ENCODE peak calls at places on chromosomes 4 and X, in nine cellular contexts. One of them, this sample, is unnamed.

GRCh38 chrX:17291141-17291900 is 83.7 kb upstream of the NHS start:
- DNase-seq in BJ: no peak
- DNase-seq in glutamatergic neuron: no peak
- DNase-seq in lower leg skin: no peak
- DNase-seq in breast epithelium: no peak
- DNase-seq in neural crest cell: no peak
- DNase-seq in AG10803: no peak
- DNase-seq in RWPE1: peak; percentile 1
- DNase-seq in fibroblast of the aortic adventitia: no peak
- DNase-seq in this sample: no peak

GRCh38 chrX:134949271-134949670 is 41.5 kb upstream of the SMIM10 start:
- DNase-seq in lower leg skin: no peak
- DNase-seq in glutamatergic neuron: no peak
- DNase-seq in RWPE1: no peak
- DNase-seq in fibroblast of the aortic adventitia: peak; percentile 59
- DNase-seq in BJ: no peak
- DNase-seq in neural crest cell: no peak
- DNase-seq in AG10803: no peak
- DNase-seq in breast epithelium: no peak
- DNase-seq in this sample: no peak

GRCh38 chr4:102169345-102169744 is 175.9 kb downstream of the SLC39A8 start:
- DNase-seq in breast epithelium: no peak
- DNase-seq in AG10803: peak; percentile 13
- DNase-seq in fibroblast of the aortic adventitia: peak; percentile 6
- DNase-seq in BJ: no peak
- DNase-seq in lower leg skin: no peak
- DNase-seq in glutamatergic neuron: peak; percentile 86
- DNase-seq in RWPE1: no peak
- DNase-seq in neural crest cell: peak; percentile 22
- DNase-seq in this sample: peak; percentile 25

GRCh38 chrX:102658551-102658950 is 7.3 kb downstream of the GPRASP1 start:
- DNase-seq in lower leg skin: no peak
- DNase-seq in breast epithelium: no peak
- DNase-seq in BJ: no peak
- DNase-seq in glutamatergic neuron: no peak
- DNase-seq in neural crest cell: no peak
- DNase-seq in AG10803: no peak
- DNase-seq in RWPE1: no peak
- DNase-seq in fibroblast of the aortic adventitia: no peak
- DNase-seq in this sample: no peak

GRCh38 chr4:147829401-147830101 is 97.7 kb downstream of the ARHGAP10 start:
- DNase-seq in lower leg skin: peak; percentile 89
- DNase-seq in breast epithelium: no peak
- DNase-seq in BJ: no peak
- DNase-seq in AG10803: peak; percentile 61
- DNase-seq in neural crest cell: no peak
- DNase-seq in fibroblast of the aortic adventitia: peak; percentile 46
- DNase-seq in RWPE1: peak; percentile 52
- DNase-seq in glutamatergic neuron: no peak
- DNase-seq in this sample: no peak

GRCh38 chrX:69163936-69164741 is 1.1 kb downstream of the PJA1 start:
- DNase-seq in glutamatergic neuron: peak; percentile 40
- DNase-seq in lower leg skin: peak; percentile 84
- DNase-seq in RWPE1: peak; percentile 26
- DNase-seq in BJ: no peak
- DNase-seq in AG10803: no peak
- DNase-seq in fibroblast of the aortic adventitia: no peak
- DNase-seq in neural crest cell: no peak
- DNase-seq in breast epithelium: no peak
- DNase-seq in this sample: no peak

GRCh38 chr4:165493359-165493758 is 114.6 kb downstream of the CPE start:
- DNase-seq in glutamatergic neuron: peak; percentile 84
- DNase-seq in lower leg skin: peak; percentile 92
- DNase-seq in AG10803: peak; percentile 53
- DNase-seq in fibroblast of the aortic adventitia: peak; percentile 60
- DNase-seq in RWPE1: peak; percentile 73
- DNase-seq in BJ: no peak
- DNase-seq in neural crest cell: peak; percentile 76
- DNase-seq in breast epithelium: peak; percentile 55
- DNase-seq in this sample: no peak

GRCh38 chr4:38523524-38524448 is 140.2 kb upstream of the KLF3 start:
- DNase-seq in RWPE1: no peak
- DNase-seq in glutamatergic neuron: no peak
- DNase-seq in neural crest cell: no peak
- DNase-seq in AG10803: no peak
- DNase-seq in lower leg skin: no peak
- DNase-seq in BJ: no peak
- DNase-seq in fibroblast of the aortic adventitia: no peak
- DNase-seq in breast epithelium: no peak
- DNase-seq in this sample: no peak

GRCh38 chrX:28586291-28586690 is 955 bp upstream of the IL1RAPL1 start:
- DNase-seq in neural crest cell: peak; percentile 38
- DNase-seq in fibroblast of the aortic adventitia: peak; percentile 25
- DNase-seq in breast epithelium: no peak
- DNase-seq in BJ: no peak
- DNase-seq in AG10803: no peak
- DNase-seq in RWPE1: no peak
- DNase-seq in glutamatergic neuron: peak; percentile 21
- DNase-seq in lower leg skin: no peak
- DNase-seq in this sample: no peak

GRCh38 chr4:168864831-168865541 is 145.1 kb downstream of the CBR4 start:
- DNase-seq in breast epithelium: no peak
- DNase-seq in fibroblast of the aortic adventitia: peak; percentile 87
- DNase-seq in AG10803: peak; percentile 94
- DNase-seq in neural crest cell: no peak
- DNase-seq in lower leg skin: no peak
- DNase-seq in glutamatergic neuron: no peak
- DNase-seq in RWPE1: no peak
- DNase-seq in BJ: no peak
- DNase-seq in this sample: no peak

GRCh38 chr4:39227906-39228305 is 45.6 kb downstream of the WDR19 start:
- DNase-seq in breast epithelium: no peak
- DNase-seq in neural crest cell: no peak
- DNase-seq in RWPE1: no peak
- DNase-seq in lower leg skin: no peak
- DNase-seq in fibroblast of the aortic adventitia: peak; percentile 56
- DNase-seq in glutamatergic neuron: no peak
- DNase-seq in AG10803: no peak
- DNase-seq in BJ: no peak
- DNase-seq in this sample: no peak

GRCh38 chrX:74536142-74537010 is 78.0 kb downstream of the RLIM start:
- DNase-seq in fibroblast of the aortic adventitia: peak; percentile 87
- DNase-seq in neural crest cell: peak; percentile 53
- DNase-seq in breast epithelium: peak; percentile 62
- DNase-seq in RWPE1: peak; percentile 56
- DNase-seq in BJ: peak; percentile 33
- DNase-seq in AG10803: peak; percentile 73
- DNase-seq in lower leg skin: peak; percentile 95
- DNase-seq in glutamatergic neuron: peak; percentile 70
- DNase-seq in this sample: peak; percentile 41

GRCh38 chrX:134711135-134711941 is 53.1 kb upstream of the PLAC1 start:
- DNase-seq in AG10803: peak; percentile 53
- DNase-seq in breast epithelium: no peak
- DNase-seq in glutamatergic neuron: no peak
- DNase-seq in lower leg skin: no peak
- DNase-seq in neural crest cell: no peak
- DNase-seq in BJ: no peak
- DNase-seq in RWPE1: no peak
- DNase-seq in fibroblast of the aortic adventitia: peak; percentile 38
- DNase-seq in this sample: no peak

GRCh38 chr4:87856816-87857215 is 24.0 kb downstream of the MEPE start:
- DNase-seq in fibroblast of the aortic adventitia: no peak
- DNase-seq in glutamatergic neuron: no peak
- DNase-seq in lower leg skin: no peak
- DNase-seq in RWPE1: no peak
- DNase-seq in neural crest cell: no peak
- DNase-seq in breast epithelium: no peak
- DNase-seq in AG10803: no peak
- DNase-seq in BJ: no peak
- DNase-seq in this sample: no peak

GRCh38 chr4:68129793-68130192 is at the start of gene TMPRSS11F:
- DNase-seq in RWPE1: peak; percentile 52
- DNase-seq in glutamatergic neuron: no peak
- DNase-seq in BJ: no peak
- DNase-seq in AG10803: no peak
- DNase-seq in fibroblast of the aortic adventitia: no peak
- DNase-seq in breast epithelium: no peak
- DNase-seq in lower leg skin: no peak
- DNase-seq in neural crest cell: no peak
- DNase-seq in this sample: no peak

DNA sequence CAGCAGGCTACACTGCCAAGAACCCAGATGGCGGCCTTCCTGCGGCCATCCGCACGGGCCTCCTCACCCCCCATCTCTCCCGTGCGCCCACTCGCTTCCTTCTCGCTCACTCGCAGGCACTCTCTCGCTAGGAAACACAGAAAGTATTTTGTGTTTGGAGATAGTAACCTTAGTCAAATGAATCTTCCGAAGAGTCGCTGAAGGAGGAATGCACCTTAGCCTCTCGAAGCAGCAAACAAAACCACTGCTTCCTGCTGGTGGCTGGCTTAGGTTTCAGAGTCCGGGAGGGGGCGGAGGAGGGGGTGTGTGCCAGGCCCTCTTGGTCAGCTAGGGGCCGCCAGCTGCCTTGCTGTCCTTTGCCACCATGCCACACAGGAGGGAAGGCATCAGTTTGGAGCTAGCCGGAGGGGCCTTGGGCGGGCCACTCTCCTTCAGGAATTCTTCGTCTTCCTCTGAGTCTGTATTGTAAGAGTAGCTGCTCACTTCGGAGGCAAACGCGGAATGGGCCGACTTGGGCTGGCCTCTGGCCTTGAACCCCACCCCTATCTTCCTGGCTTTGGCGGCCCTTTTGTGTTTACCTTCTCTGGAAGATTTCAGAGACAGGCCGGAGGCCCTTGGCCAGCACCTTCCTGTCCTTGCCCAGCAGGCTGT is 73.2 kb upstream of the UCP1 start:
- DNase-seq in glutamatergic neuron: no peak
- DNase-seq in breast epithelium: peak; percentile 80
- DNase-seq in neural crest cell: no peak
- DNase-seq in AG10803: no peak
- DNase-seq in fibroblast of the aortic adventitia: no peak
- DNase-seq in lower leg skin: no peak
- DNase-seq in BJ: no peak
- DNase-seq in RWPE1: no peak
- DNase-seq in this sample: no peak
- TF ChIP-seq CTCF in glutamatergic neuron: no peak
- TF ChIP-seq CTCF in breast epithelium: no peak
- TF ChIP-seq CTCF in neural crest cell: no peak
- TF ChIP-seq CTCF in AG10803: no peak
- TF ChIP-seq CTCF in fibroblast of the aortic adventitia: no peak
- TF ChIP-seq CTCF in lower leg skin: no peak
- TF ChIP-seq CTCF in BJ: no peak
- TF ChIP-seq CTCF in RWPE1: no peak
- TF ChIP-seq CTCF in this sample: no peak

DNA sequence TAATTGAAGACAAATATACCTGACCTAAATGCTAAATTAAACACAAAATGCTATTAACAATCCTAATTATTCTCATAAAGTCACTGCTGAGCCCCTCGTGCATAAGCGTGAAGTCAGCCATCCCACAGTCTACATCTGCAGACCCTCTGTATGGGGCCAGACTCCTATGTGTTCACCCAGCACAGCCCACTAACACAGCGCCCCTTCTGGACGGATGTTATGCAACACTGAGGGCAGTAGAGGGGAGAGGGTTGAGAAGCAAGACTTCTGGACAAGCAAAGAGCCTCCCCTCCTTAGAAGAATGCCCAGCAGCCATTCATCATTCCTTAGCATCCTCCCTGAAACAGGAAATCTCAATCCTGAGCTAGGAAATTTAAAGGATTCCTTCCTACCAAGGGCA is 7.9 kb downstream of the TRPC3 start:
- DNase-seq in neural crest cell: peak; percentile 25
- DNase-seq in breast epithelium: no peak
- DNase-seq in BJ: no peak
- DNase-seq in RWPE1: peak; percentile 8
- DNase-seq in fibroblast of the aortic adventitia: no peak
- DNase-seq in lower leg skin: no peak
- DNase-seq in glutamatergic neuron: peak; percentile 66
- DNase-seq in AG10803: no peak
- DNase-seq in this sample: no peak
- TF ChIP-seq CTCF in neural crest cell: peak; percentile 40
- TF ChIP-seq CTCF in breast epithelium: no peak
- TF ChIP-seq CTCF in BJ: peak; percentile 21
- TF ChIP-seq CTCF in RWPE1: no peak
- TF ChIP-seq CTCF in fibroblast of the aortic adventitia: peak; percentile 33
- TF ChIP-seq CTCF in lower leg skin: no peak
- TF ChIP-seq CTCF in glutamatergic neuron: no peak
- TF ChIP-seq CTCF in AG10803: peak; percentile 21
- TF ChIP-seq CTCF in this sample: no peak

GRCh38 chr4:143336828-143337599 is at the start of gene GAB1:
- DNase-seq in BJ: no peak
- DNase-seq in fibroblast of the aortic adventitia: peak; percentile 62
- DNase-seq in neural crest cell: peak; percentile 66
- DNase-seq in glutamatergic neuron: peak; percentile 72
- DNase-seq in breast epithelium: peak; percentile 62
- DNase-seq in AG10803: peak; percentile 52
- DNase-seq in lower leg skin: peak; percentile 93
- DNase-seq in RWPE1: peak; percentile 44
- DNase-seq in this sample: no peak
- TF ChIP-seq CTCF in BJ: peak; percentile 36
- TF ChIP-seq CTCF in fibroblast of the aortic adventitia: no peak
- TF ChIP-seq CTCF in neural crest cell: peak; percentile 48
- TF ChIP-seq CTCF in glutamatergic neuron: no peak
- TF ChIP-seq CTCF in breast epithelium: no peak
- TF ChIP-seq CTCF in AG10803: peak; percentile 25
- TF ChIP-seq CTCF in lower leg skin: no peak
- TF ChIP-seq CTCF in RWPE1: no peak
- TF ChIP-seq CTCF in this sample: no peak

GRCh38 chrX:118626346-118626745 is 101.1 kb upstream of the IL13RA1 start:
- DNase-seq in BJ: no peak
- DNase-seq in RWPE1: no peak
- DNase-seq in AG10803: no peak
- DNase-seq in fibroblast of the aortic adventitia: no peak
- DNase-seq in breast epithelium: no peak
- DNase-seq in neural crest cell: no peak
- DNase-seq in lower leg skin: no peak
- DNase-seq in glutamatergic neuron: no peak
- DNase-seq in this sample: no peak

GRCh38 chrX:118632862-118633261 is 94.5 kb upstream of the IL13RA1 start:
- DNase-seq in fibroblast of the aortic adventitia: no peak
- DNase-seq in RWPE1: no peak
- DNase-seq in BJ: no peak
- DNase-seq in glutamatergic neuron: no peak
- DNase-seq in AG10803: no peak
- DNase-seq in lower leg skin: no peak
- DNase-seq in neural crest cell: no peak
- DNase-seq in breast epithelium: no peak
- DNase-seq in this sample: no peak

GRCh38 chrX:118631586-118631985 is 95.8 kb upstream of the IL13RA1 start:
- DNase-seq in lower leg skin: no peak
- DNase-seq in neural crest cell: no peak
- DNase-seq in BJ: no peak
- DNase-seq in glutamatergic neuron: no peak
- DNase-seq in fibroblast of the aortic adventitia: no peak
- DNase-seq in RWPE1: no peak
- DNase-seq in breast epithelium: no peak
- DNase-seq in AG10803: no peak
- DNase-seq in this sample: no peak

GRCh38 chrX:118630843-118631242 is 96.6 kb upstream of the IL13RA1 start:
- DNase-seq in AG10803: no peak
- DNase-seq in glutamatergic neuron: no peak
- DNase-seq in neural crest cell: no peak
- DNase-seq in lower leg skin: no peak
- DNase-seq in RWPE1: no peak
- DNase-seq in BJ: no peak
- DNase-seq in breast epithelium: no peak
- DNase-seq in fibroblast of the aortic adventitia: no peak
- DNase-seq in this sample: no peak

GRCh38 chrX:118627084-118627758 is 100.2 kb upstream of the IL13RA1 start:
- DNase-seq in lower leg skin: no peak
- DNase-seq in AG10803: no peak
- DNase-seq in glutamatergic neuron: no peak
- DNase-seq in RWPE1: peak; percentile 25
- DNase-seq in fibroblast of the aortic adventitia: no peak
- DNase-seq in BJ: no peak
- DNase-seq in neural crest cell: no peak
- DNase-seq in breast epithelium: no peak
- DNase-seq in this sample: no peak
- TF ChIP-seq CTCF in lower leg skin: no peak
- TF ChIP-seq CTCF in AG10803: peak; percentile 27
- TF ChIP-seq CTCF in glutamatergic neuron: no peak
- TF ChIP-seq CTCF in RWPE1: peak; percentile 22
- TF ChIP-seq CTCF in fibroblast of the aortic adventitia: no peak
- TF ChIP-seq CTCF in BJ: peak; percentile 37
- TF ChIP-seq CTCF in neural crest cell: peak; percentile 55
- TF ChIP-seq CTCF in breast epithelium: no peak
- TF ChIP-seq CTCF in this sample: peak; percentile 23